ENCODE peak calls at places on chromosomes 11 and 22, in nine cellular contexts. One of them, this sample, is unnamed.

GRCh38 chr22:23774922-23775436 is 2.3 kb downstream of the MMP11 start:
- DNase-seq in WTC11: no peak
- DNase-seq in astrocyte of the cerebellum: peak
- DNase-seq in MM.1S: no peak
- DNase-seq in anterior cingulate cortex: no peak
- DNase-seq in NCI-H774: no peak
- DNase-seq in stimulated activated CD4-positive, alpha-beta T cell treated with anti-CD3 and anti-CD28 coated beads, Interleukin-4, amount 100 ng/mL, for 4 hours: no peak
- DNase-seq in GM12865: no peak
- DNase-seq in putamen: no peak
- DNase-seq in this sample: no peak

GRCh38 chr22:41425704-41426365 is 20.8 kb downstream of the TOB2 start:
- DNase-seq in WTC11: no peak
- DNase-seq in astrocyte of the cerebellum: no peak
- DNase-seq in MM.1S: peak
- DNase-seq in anterior cingulate cortex: no peak
- DNase-seq in NCI-H774: no peak
- DNase-seq in stimulated activated CD4-positive, alpha-beta T cell treated with anti-CD3 and anti-CD28 coated beads, Interleukin-4, amount 100 ng/mL, for 4 hours: peak
- DNase-seq in GM12865: peak
- DNase-seq in putamen: no peak
- DNase-seq in this sample: no peak

GRCh38 chr22:37303821-37304274 is 21.5 kb downstream of the CYTH4 start:
- DNase-seq in WTC11: no peak
- DNase-seq in astrocyte of the cerebellum: peak
- DNase-seq in MM.1S: no peak
- DNase-seq in anterior cingulate cortex: no peak
- DNase-seq in NCI-H774: no peak
- DNase-seq in stimulated activated CD4-positive, alpha-beta T cell treated with anti-CD3 and anti-CD28 coated beads, Interleukin-4, amount 100 ng/mL, for 4 hours: peak
- DNase-seq in GM12865: no peak
- DNase-seq in putamen: no peak
- DNase-seq in this sample: no peak

GRCh38 chr22:31346255-31346732 is at the start of gene PATZ1:
- DNase-seq in WTC11: peak
- DNase-seq in astrocyte of the cerebellum: no peak
- DNase-seq in MM.1S: peak
- DNase-seq in anterior cingulate cortex: peak
- DNase-seq in NCI-H774: peak
- DNase-seq in stimulated activated CD4-positive, alpha-beta T cell treated with anti-CD3 and anti-CD28 coated beads, Interleukin-4, amount 100 ng/mL, for 4 hours: peak
- DNase-seq in GM12865: peak
- DNase-seq in putamen: peak
- DNase-seq in this sample: peak

GRCh38 chr22:48370508-48371325 is 1457.0 kb downstream of the BRD1 start:
- DNase-seq in WTC11: no peak
- DNase-seq in astrocyte of the cerebellum: no peak
- DNase-seq in MM.1S: no peak
- DNase-seq in anterior cingulate cortex: no peak
- DNase-seq in NCI-H774: no peak
- DNase-seq in stimulated activated CD4-positive, alpha-beta T cell treated with anti-CD3 and anti-CD28 coated beads, Interleukin-4, amount 100 ng/mL, for 4 hours: no peak
- DNase-seq in GM12865: no peak
- DNase-seq in putamen: no peak
- DNase-seq in this sample: no peak

GRCh38 chr11:74024630-74025029 is 15.7 kb upstream of the UCP3 start:
- DNase-seq in WTC11: no peak
- DNase-seq in astrocyte of the cerebellum: peak
- DNase-seq in MM.1S: no peak
- DNase-seq in anterior cingulate cortex: no peak
- DNase-seq in NCI-H774: no peak
- DNase-seq in stimulated activated CD4-positive, alpha-beta T cell treated with anti-CD3 and anti-CD28 coated beads, Interleukin-4, amount 100 ng/mL, for 4 hours: no peak
- DNase-seq in GM12865: no peak
- DNase-seq in putamen: no peak
- DNase-seq in this sample: no peak

GRCh38 chr11:22466809-22467208 is 128.6 kb downstream of the SLC17A6 start:
- DNase-seq in WTC11: no peak
- DNase-seq in astrocyte of the cerebellum: peak
- DNase-seq in MM.1S: no peak
- DNase-seq in anterior cingulate cortex: no peak
- DNase-seq in NCI-H774: no peak
- DNase-seq in stimulated activated CD4-positive, alpha-beta T cell treated with anti-CD3 and anti-CD28 coated beads, Interleukin-4, amount 100 ng/mL, for 4 hours: no peak
- DNase-seq in GM12865: no peak
- DNase-seq in putamen: peak
- DNase-seq in this sample: no peak

GRCh38 chr11:88480217-88480616 is 142.7 kb upstream of the CTSC start:
- DNase-seq in WTC11: no peak
- DNase-seq in astrocyte of the cerebellum: peak
- DNase-seq in MM.1S: no peak
- DNase-seq in anterior cingulate cortex: no peak
- DNase-seq in NCI-H774: no peak
- DNase-seq in stimulated activated CD4-positive, alpha-beta T cell treated with anti-CD3 and anti-CD28 coated beads, Interleukin-4, amount 100 ng/mL, for 4 hours: no peak
- DNase-seq in GM12865: no peak
- DNase-seq in putamen: no peak
- DNase-seq in this sample: no peak

GRCh38 chr22:37733625-37734401 is 37.0 kb downstream of the TRIOBP start:
- DNase-seq in WTC11: no peak
- DNase-seq in astrocyte of the cerebellum: no peak
- DNase-seq in MM.1S: no peak
- DNase-seq in anterior cingulate cortex: no peak
- DNase-seq in NCI-H774: no peak
- DNase-seq in stimulated activated CD4-positive, alpha-beta T cell treated with anti-CD3 and anti-CD28 coated beads, Interleukin-4, amount 100 ng/mL, for 4 hours: no peak
- DNase-seq in GM12865: no peak
- DNase-seq in putamen: no peak
- DNase-seq in this sample: no peak

GRCh38 chr11:95358516-95359322 is 127.7 kb upstream of the SESN3 start:
- DNase-seq in WTC11: no peak
- DNase-seq in astrocyte of the cerebellum: no peak
- DNase-seq in MM.1S: no peak
- DNase-seq in anterior cingulate cortex: no peak
- DNase-seq in NCI-H774: no peak
- DNase-seq in stimulated activated CD4-positive, alpha-beta T cell treated with anti-CD3 and anti-CD28 coated beads, Interleukin-4, amount 100 ng/mL, for 4 hours: no peak
- DNase-seq in GM12865: no peak
- DNase-seq in putamen: no peak
- DNase-seq in this sample: no peak

GRCh38 chr22:40939202-40939601 is 12.0 kb upstream of the RBX1 start:
- DNase-seq in WTC11: no peak
- DNase-seq in astrocyte of the cerebellum: no peak
- DNase-seq in MM.1S: no peak
- DNase-seq in anterior cingulate cortex: no peak
- DNase-seq in NCI-H774: no peak
- DNase-seq in stimulated activated CD4-positive, alpha-beta T cell treated with anti-CD3 and anti-CD28 coated beads, Interleukin-4, amount 100 ng/mL, for 4 hours: no peak
- DNase-seq in GM12865: peak
- DNase-seq in putamen: no peak
- DNase-seq in this sample: no peak

GRCh38 chr11:34654491-34655334 is 33.8 kb downstream of the EHF start:
- DNase-seq in WTC11: peak
- DNase-seq in astrocyte of the cerebellum: no peak
- DNase-seq in MM.1S: no peak
- DNase-seq in anterior cingulate cortex: peak
- DNase-seq in NCI-H774: peak
- DNase-seq in stimulated activated CD4-positive, alpha-beta T cell treated with anti-CD3 and anti-CD28 coated beads, Interleukin-4, amount 100 ng/mL, for 4 hours: no peak
- DNase-seq in GM12865: no peak
- DNase-seq in putamen: peak
- DNase-seq in this sample: peak

GRCh38 chr11:119592642-119593041 is 136.4 kb downstream of the NECTIN1 start:
- DNase-seq in WTC11: no peak
- DNase-seq in astrocyte of the cerebellum: no peak
- DNase-seq in MM.1S: no peak
- DNase-seq in anterior cingulate cortex: peak
- DNase-seq in NCI-H774: no peak
- DNase-seq in stimulated activated CD4-positive, alpha-beta T cell treated with anti-CD3 and anti-CD28 coated beads, Interleukin-4, amount 100 ng/mL, for 4 hours: no peak
- DNase-seq in GM12865: no peak
- DNase-seq in putamen: peak
- DNase-seq in this sample: no peak

GRCh38 chr22:37079668-37080171 is 28.2 kb downstream of the KCTD17 start:
- DNase-seq in WTC11: no peak
- DNase-seq in astrocyte of the cerebellum: no peak
- DNase-seq in MM.1S: no peak
- DNase-seq in anterior cingulate cortex: no peak
- DNase-seq in NCI-H774: no peak
- DNase-seq in stimulated activated CD4-positive, alpha-beta T cell treated with anti-CD3 and anti-CD28 coated beads, Interleukin-4, amount 100 ng/mL, for 4 hours: peak
- DNase-seq in GM12865: no peak
- DNase-seq in putamen: no peak
- DNase-seq in this sample: no peak

GRCh38 chr22:32996702-32997101 is 61.5 kb downstream of the SYN3 start:
- DNase-seq in WTC11: no peak
- DNase-seq in astrocyte of the cerebellum: no peak
- DNase-seq in MM.1S: no peak
- DNase-seq in anterior cingulate cortex: no peak
- DNase-seq in NCI-H774: no peak
- DNase-seq in stimulated activated CD4-positive, alpha-beta T cell treated with anti-CD3 and anti-CD28 coated beads, Interleukin-4, amount 100 ng/mL, for 4 hours: no peak
- DNase-seq in GM12865: no peak
- DNase-seq in putamen: no peak
- DNase-seq in this sample: no peak

GRCh38 chr11:61923166-61924015 is 6.0 kb upstream of the RAB3IL1 start:
- DNase-seq in WTC11: peak
- DNase-seq in astrocyte of the cerebellum: no peak
- DNase-seq in MM.1S: peak
- DNase-seq in anterior cingulate cortex: no peak
- DNase-seq in NCI-H774: no peak
- DNase-seq in stimulated activated CD4-positive, alpha-beta T cell treated with anti-CD3 and anti-CD28 coated beads, Interleukin-4, amount 100 ng/mL, for 4 hours: no peak
- DNase-seq in GM12865: no peak
- DNase-seq in putamen: no peak
- DNase-seq in this sample: no peak

GRCh38 chr11:27968461-27968860 is 139.5 kb downstream of the KIF18A start:
- DNase-seq in WTC11: no peak
- DNase-seq in astrocyte of the cerebellum: no peak
- DNase-seq in MM.1S: no peak
- DNase-seq in anterior cingulate cortex: no peak
- DNase-seq in NCI-H774: no peak
- DNase-seq in stimulated activated CD4-positive, alpha-beta T cell treated with anti-CD3 and anti-CD28 coated beads, Interleukin-4, amount 100 ng/mL, for 4 hours: no peak
- DNase-seq in GM12865: no peak
- DNase-seq in putamen: no peak
- DNase-seq in this sample: no peak

GRCh38 chr11:112459001-112459400 is 198.3 kb upstream of the PLET1 start:
- DNase-seq in WTC11: no peak
- DNase-seq in astrocyte of the cerebellum: no peak
- DNase-seq in MM.1S: no peak
- DNase-seq in anterior cingulate cortex: no peak
- DNase-seq in NCI-H774: peak
- DNase-seq in stimulated activated CD4-positive, alpha-beta T cell treated with anti-CD3 and anti-CD28 coated beads, Interleukin-4, amount 100 ng/mL, for 4 hours: no peak
- DNase-seq in GM12865: no peak
- DNase-seq in putamen: no peak
- DNase-seq in this sample: no peak

GRCh38 chr11:16606784-16607674 is 131.4 kb upstream of the C11orf58 start:
- DNase-seq in WTC11: peak
- DNase-seq in astrocyte of the cerebellum: no peak
- DNase-seq in MM.1S: no peak
- DNase-seq in anterior cingulate cortex: peak
- DNase-seq in NCI-H774: peak
- DNase-seq in stimulated activated CD4-positive, alpha-beta T cell treated with anti-CD3 and anti-CD28 coated beads, Interleukin-4, amount 100 ng/mL, for 4 hours: no peak
- DNase-seq in GM12865: no peak
- DNase-seq in putamen: no peak
- DNase-seq in this sample: peak

GRCh38 chr22:37425369-37425768 is 1.9 kb downstream of the ELFN2 start:
- DNase-seq in WTC11: no peak
- DNase-seq in astrocyte of the cerebellum: no peak
- DNase-seq in MM.1S: no peak
- DNase-seq in anterior cingulate cortex: no peak
- DNase-seq in NCI-H774: no peak
- DNase-seq in stimulated activated CD4-positive, alpha-beta T cell treated with anti-CD3 and anti-CD28 coated beads, Interleukin-4, amount 100 ng/mL, for 4 hours: no peak
- DNase-seq in GM12865: no peak
- DNase-seq in putamen: no peak
- DNase-seq in this sample: no peak

GRCh38 chr22:28750471-28750881 is 8.6 kb downstream of the HSCB start:
- DNase-seq in WTC11: no peak
- DNase-seq in astrocyte of the cerebellum: peak
- DNase-seq in MM.1S: no peak
- DNase-seq in anterior cingulate cortex: no peak
- DNase-seq in NCI-H774: no peak
- DNase-seq in stimulated activated CD4-positive, alpha-beta T cell treated with anti-CD3 and anti-CD28 coated beads, Interleukin-4, amount 100 ng/mL, for 4 hours: no peak
- DNase-seq in GM12865: no peak
- DNase-seq in putamen: no peak
- DNase-seq in this sample: no peak

GRCh38 chr11:22065472-22065871 is 127.4 kb upstream of the ANO5 start:
- DNase-seq in WTC11: no peak
- DNase-seq in astrocyte of the cerebellum: no peak
- DNase-seq in MM.1S: no peak
- DNase-seq in anterior cingulate cortex: no peak
- DNase-seq in NCI-H774: no peak
- DNase-seq in stimulated activated CD4-positive, alpha-beta T cell treated with anti-CD3 and anti-CD28 coated beads, Interleukin-4, amount 100 ng/mL, for 4 hours: no peak
- DNase-seq in GM12865: no peak
- DNase-seq in putamen: no peak
- DNase-seq in this sample: no peak

GRCh38 chr11:8219257-8220021 is 44.2 kb downstream of the LMO1 start:
- DNase-seq in WTC11: peak
- DNase-seq in astrocyte of the cerebellum: peak
- DNase-seq in MM.1S: peak
- DNase-seq in anterior cingulate cortex: peak
- DNase-seq in NCI-H774: peak
- DNase-seq in stimulated activated CD4-positive, alpha-beta T cell treated with anti-CD3 and anti-CD28 coated beads, Interleukin-4, amount 100 ng/mL, for 4 hours: no peak
- DNase-seq in GM12865: peak
- DNase-seq in putamen: no peak
- DNase-seq in this sample: no peak

GRCh38 chr11:45665933-45666647 is 668 bp upstream of the CHST1 start:
- DNase-seq in WTC11: no peak
- DNase-seq in astrocyte of the cerebellum: no peak
- DNase-seq in MM.1S: no peak
- DNase-seq in anterior cingulate cortex: no peak
- DNase-seq in NCI-H774: no peak
- DNase-seq in stimulated activated CD4-positive, alpha-beta T cell treated with anti-CD3 and anti-CD28 coated beads, Interleukin-4, amount 100 ng/mL, for 4 hours: no peak
- DNase-seq in GM12865: no peak
- DNase-seq in putamen: no peak
- DNase-seq in this sample: no peak

GRCh38 chr11:126426820-126427749 is 71.6 kb downstream of the ST3GAL4 start:
- DNase-seq in WTC11: no peak
- DNase-seq in astrocyte of the cerebellum: no peak
- DNase-seq in MM.1S: no peak
- DNase-seq in anterior cingulate cortex: no peak
- DNase-seq in NCI-H774: no peak
- DNase-seq in stimulated activated CD4-positive, alpha-beta T cell treated with anti-CD3 and anti-CD28 coated beads, Interleukin-4, amount 100 ng/mL, for 4 hours: no peak
- DNase-seq in GM12865: peak
- DNase-seq in putamen: no peak
- DNase-seq in this sample: no peak